ENCODE peak calls at places on chromosome 16, in ten cellular contexts. One of them, this sample, is unnamed.

GRCh38 chr16:50282010-50282538 is 15.7 kb downstream of the ADCY7 start:
- DNase-seq in fibroblast of lung: peak; percentile 74
- DNase-seq in neuronal stem cell: no peak
- DNase-seq in IMR-90: no peak
- DNase-seq in cardiac muscle cell: no peak
- DNase-seq in psoas muscle: peak; percentile 68
- DNase-seq in transverse colon: peak; percentile 84
- DNase-seq in uterus: no peak
- DNase-seq in HAP-1: no peak
- DNase-seq in mesendoderm: no peak
- DNase-seq in this sample: no peak

GRCh38 chr16:57297856-57298255 is 13.4 kb upstream of the PLLP start:
- DNase-seq in cardiac muscle cell: no peak
- DNase-seq in transverse colon: no peak
- DNase-seq in HAP-1: peak; percentile 31
- DNase-seq in IMR-90: no peak
- DNase-seq in fibroblast of lung: no peak
- DNase-seq in mesendoderm: peak; percentile 39
- DNase-seq in neuronal stem cell: no peak
- DNase-seq in uterus: no peak
- DNase-seq in psoas muscle: no peak
- DNase-seq in this sample: no peak

GRCh38 chr16:1639282-1639681 is 27.1 kb downstream of the CRAMP1 start:
- DNase-seq in HAP-1: no peak
- DNase-seq in neuronal stem cell: no peak
- DNase-seq in transverse colon: no peak
- DNase-seq in fibroblast of lung: no peak
- DNase-seq in uterus: no peak
- DNase-seq in mesendoderm: peak; percentile 8
- DNase-seq in IMR-90: no peak
- DNase-seq in psoas muscle: no peak
- DNase-seq in cardiac muscle cell: no peak
- DNase-seq in this sample: no peak

GRCh38 chr16:71762186-71762585 is 37.7 kb upstream of the PHLPP2 start:
- DNase-seq in neuronal stem cell: no peak
- DNase-seq in fibroblast of lung: peak; percentile 37
- DNase-seq in cardiac muscle cell: no peak
- DNase-seq in IMR-90: peak; percentile 57
- DNase-seq in transverse colon: no peak
- DNase-seq in uterus: no peak
- DNase-seq in HAP-1: no peak
- DNase-seq in mesendoderm: no peak
- DNase-seq in psoas muscle: no peak
- DNase-seq in this sample: no peak

GRCh38 chr16:75265911-75266701 is 14.7 kb upstream of the BCAR1 start:
- DNase-seq in HAP-1: peak; percentile 70
- DNase-seq in transverse colon: peak; percentile 86
- DNase-seq in IMR-90: peak; percentile 47
- DNase-seq in neuronal stem cell: peak; percentile 92
- DNase-seq in uterus: peak; percentile 84
- DNase-seq in psoas muscle: peak; percentile 84
- DNase-seq in mesendoderm: peak; percentile 91
- DNase-seq in fibroblast of lung: no peak
- DNase-seq in cardiac muscle cell: peak; percentile 91
- DNase-seq in this sample: peak; percentile 73

GRCh38 chr16:30779596-30779995 is 7.4 kb downstream of the ZNF629 start:
- DNase-seq in psoas muscle: no peak
- DNase-seq in uterus: no peak
- DNase-seq in mesendoderm: no peak
- DNase-seq in HAP-1: no peak
- DNase-seq in IMR-90: no peak
- DNase-seq in fibroblast of lung: no peak
- DNase-seq in cardiac muscle cell: no peak
- DNase-seq in neuronal stem cell: no peak
- DNase-seq in transverse colon: no peak
- DNase-seq in this sample: no peak

GRCh38 chr16:27228036-27228435 is 24.7 kb downstream of the KDM8 start:
- DNase-seq in IMR-90: no peak
- DNase-seq in transverse colon: no peak
- DNase-seq in neuronal stem cell: no peak
- DNase-seq in cardiac muscle cell: no peak
- DNase-seq in mesendoderm: no peak
- DNase-seq in uterus: no peak
- DNase-seq in HAP-1: no peak
- DNase-seq in fibroblast of lung: no peak
- DNase-seq in psoas muscle: no peak
- DNase-seq in this sample: no peak

GRCh38 chr16:3762080-3762750 is 44.9 kb upstream of the TRAP1 start:
- DNase-seq in fibroblast of lung: no peak
- DNase-seq in IMR-90: no peak
- DNase-seq in HAP-1: no peak
- DNase-seq in psoas muscle: no peak
- DNase-seq in cardiac muscle cell: no peak
- DNase-seq in mesendoderm: no peak
- DNase-seq in transverse colon: no peak
- DNase-seq in neuronal stem cell: no peak
- DNase-seq in uterus: no peak
- DNase-seq in this sample: no peak

GRCh38 chr16:64391009-64391663 is 730.7 kb downstream of the CDH11 start:
- DNase-seq in mesendoderm: no peak
- DNase-seq in IMR-90: peak; percentile 57
- DNase-seq in transverse colon: no peak
- DNase-seq in psoas muscle: no peak
- DNase-seq in uterus: no peak
- DNase-seq in neuronal stem cell: no peak
- DNase-seq in cardiac muscle cell: no peak
- DNase-seq in fibroblast of lung: peak; percentile 65
- DNase-seq in HAP-1: no peak
- DNase-seq in this sample: no peak

GRCh38 chr16:68084504-68085258 is 489 bp upstream of the NFATC3 start:
- DNase-seq in HAP-1: peak; percentile 92
- DNase-seq in IMR-90: peak; percentile 61
- DNase-seq in transverse colon: peak; percentile 92
- DNase-seq in uterus: peak; percentile 88
- DNase-seq in cardiac muscle cell: peak; percentile 85
- DNase-seq in neuronal stem cell: peak; percentile 96
- DNase-seq in psoas muscle: peak; percentile 91
- DNase-seq in fibroblast of lung: peak; percentile 72
- DNase-seq in mesendoderm: peak; percentile 98
- DNase-seq in this sample: no peak

GRCh38 chr16:81823734-81824133 is 44.6 kb downstream of the PLCG2 start:
- DNase-seq in transverse colon: no peak
- DNase-seq in psoas muscle: no peak
- DNase-seq in IMR-90: no peak
- DNase-seq in cardiac muscle cell: no peak
- DNase-seq in fibroblast of lung: no peak
- DNase-seq in HAP-1: no peak
- DNase-seq in uterus: no peak
- DNase-seq in neuronal stem cell: no peak
- DNase-seq in mesendoderm: no peak
- DNase-seq in this sample: no peak

GRCh38 chr16:81817789-81818304 is 38.8 kb downstream of the PLCG2 start:
- DNase-seq in fibroblast of lung: no peak
- DNase-seq in mesendoderm: no peak
- DNase-seq in uterus: no peak
- DNase-seq in HAP-1: no peak
- DNase-seq in IMR-90: no peak
- DNase-seq in psoas muscle: no peak
- DNase-seq in cardiac muscle cell: no peak
- DNase-seq in neuronal stem cell: no peak
- DNase-seq in transverse colon: peak; percentile 47
- DNase-seq in this sample: no peak

GRCh38 chr16:81818514-81819304 is 39.6 kb downstream of the PLCG2 start:
- DNase-seq in uterus: no peak
- DNase-seq in fibroblast of lung: no peak
- DNase-seq in neuronal stem cell: no peak
- DNase-seq in mesendoderm: no peak
- DNase-seq in transverse colon: no peak
- DNase-seq in IMR-90: no peak
- DNase-seq in psoas muscle: no peak
- DNase-seq in cardiac muscle cell: no peak
- DNase-seq in HAP-1: no peak
- DNase-seq in this sample: no peak

GRCh38 chr16:81823111-81823510 is 44.0 kb downstream of the PLCG2 start:
- DNase-seq in IMR-90: no peak
- DNase-seq in cardiac muscle cell: peak; percentile 19
- DNase-seq in psoas muscle: no peak
- DNase-seq in uterus: no peak
- DNase-seq in HAP-1: no peak
- DNase-seq in transverse colon: peak; percentile 73
- DNase-seq in mesendoderm: no peak
- DNase-seq in neuronal stem cell: no peak
- DNase-seq in fibroblast of lung: no peak
- DNase-seq in this sample: no peak

GRCh38 chr16:81821422-81822128 is 42.5 kb downstream of the PLCG2 start:
- DNase-seq in psoas muscle: no peak
- DNase-seq in uterus: no peak
- DNase-seq in fibroblast of lung: peak; percentile 11
- DNase-seq in neuronal stem cell: no peak
- DNase-seq in transverse colon: peak; percentile 33
- DNase-seq in IMR-90: no peak
- DNase-seq in cardiac muscle cell: no peak
- DNase-seq in mesendoderm: no peak
- DNase-seq in HAP-1: no peak
- DNase-seq in this sample: no peak
- H3K36me3 ChIP-seq in psoas muscle: no peaks in the 10 kb centered on the region
- H3K36me3 ChIP-seq in uterus: no peaks in the 10 kb centered on the region
- H3K36me3 ChIP-seq in fibroblast of lung: no peaks in the 10 kb centered on the region
- H3K36me3 ChIP-seq in neuronal stem cell: no peaks in the 10 kb centered on the region
- H3K36me3 ChIP-seq in transverse colon: no peaks in the 10 kb centered on the region
- H3K36me3 ChIP-seq in IMR-90: no peaks in the 10 kb centered on the region
- H3K36me3 ChIP-seq in cardiac muscle cell: no peaks in the 10 kb centered on the region
- H3K36me3 ChIP-seq in mesendoderm: no peaks in the 10 kb centered on the region
- H3K36me3 ChIP-seq in HAP-1: no peaks in the 10 kb centered on the region
- H3K36me3 ChIP-seq in this sample: no peaks in the 10 kb centered on the region

GRCh38 chr16:11587643-11588247 is 1.0 kb upstream of the LITAF start:
- DNase-seq in uterus: no peak
- DNase-seq in psoas muscle: no peak
- DNase-seq in IMR-90: no peak
- DNase-seq in neuronal stem cell: no peak
- DNase-seq in fibroblast of lung: no peak
- DNase-seq in cardiac muscle cell: no peak
- DNase-seq in mesendoderm: no peak
- DNase-seq in HAP-1: no peak
- DNase-seq in transverse colon: no peak
- DNase-seq in this sample: no peak
- H3K4me3 ChIP-seq in uterus: peak overlapping the region; percentile 90
- H3K4me3 ChIP-seq in psoas muscle: peak overlapping the region; percentile 80
- H3K4me3 ChIP-seq in IMR-90: peak overlapping the region; percentile 93
- H3K4me3 ChIP-seq in neuronal stem cell: peak overlapping the region; percentile 86
- H3K4me3 ChIP-seq in fibroblast of lung: peak overlapping the region; percentile 60
- H3K4me3 ChIP-seq in cardiac muscle cell: no peak overlapping the region
- H3K4me3 ChIP-seq in mesendoderm: no peak overlapping the region
- H3K4me3 ChIP-seq in HAP-1: peak overlapping the region; percentile 47
- H3K4me3 ChIP-seq in transverse colon: peak overlapping the region; percentile 71
- H3K4me3 ChIP-seq in this sample: peak overlapping the region; percentile 77

GRCh38 chr16:58584831-58585505 is 44.7 kb downstream of the CNOT1 start:
- DNase-seq in uterus: no peak
- DNase-seq in IMR-90: no peak
- DNase-seq in cardiac muscle cell: no peak
- DNase-seq in HAP-1: no peak
- DNase-seq in psoas muscle: no peak
- DNase-seq in neuronal stem cell: no peak
- DNase-seq in mesendoderm: no peak
- DNase-seq in fibroblast of lung: peak; percentile 18
- DNase-seq in transverse colon: no peak
- DNase-seq in this sample: no peak

GRCh38 chr16:58586340-58587030 is 43.1 kb downstream of the CNOT1 start:
- DNase-seq in IMR-90: no peak
- DNase-seq in mesendoderm: no peak
- DNase-seq in fibroblast of lung: no peak
- DNase-seq in psoas muscle: no peak
- DNase-seq in HAP-1: no peak
- DNase-seq in uterus: no peak
- DNase-seq in neuronal stem cell: no peak
- DNase-seq in transverse colon: no peak
- DNase-seq in cardiac muscle cell: no peak
- DNase-seq in this sample: no peak

GRCh38 chr16:58582133-58582532 is 47.5 kb downstream of the CNOT1 start:
- DNase-seq in transverse colon: no peak
- DNase-seq in fibroblast of lung: no peak
- DNase-seq in cardiac muscle cell: no peak
- DNase-seq in IMR-90: no peak
- DNase-seq in neuronal stem cell: no peak
- DNase-seq in psoas muscle: no peak
- DNase-seq in HAP-1: no peak
- DNase-seq in mesendoderm: no peak
- DNase-seq in uterus: no peak
- DNase-seq in this sample: no peak

GRCh38 chr16:58579587-58579986 is 50.0 kb downstream of the CNOT1 start:
- DNase-seq in neuronal stem cell: no peak
- DNase-seq in mesendoderm: no peak
- DNase-seq in cardiac muscle cell: no peak
- DNase-seq in fibroblast of lung: no peak
- DNase-seq in psoas muscle: no peak
- DNase-seq in transverse colon: no peak
- DNase-seq in HAP-1: no peak
- DNase-seq in uterus: no peak
- DNase-seq in IMR-90: no peak
- DNase-seq in this sample: no peak

GRCh38 chr16:58582971-58583765 is 46.5 kb downstream of the CNOT1 start:
- DNase-seq in mesendoderm: peak; percentile 91
- DNase-seq in HAP-1: no peak
- DNase-seq in neuronal stem cell: no peak
- DNase-seq in IMR-90: no peak
- DNase-seq in cardiac muscle cell: no peak
- DNase-seq in fibroblast of lung: peak; percentile 39
- DNase-seq in psoas muscle: no peak
- DNase-seq in transverse colon: no peak
- DNase-seq in uterus: no peak
- DNase-seq in this sample: peak; percentile 28
- H3K36me3 ChIP-seq in mesendoderm: peaks cover 5% of the 10 kb centered on the region
- H3K36me3 ChIP-seq in HAP-1: peaks cover 87% of the 10 kb centered on the region
- H3K36me3 ChIP-seq in neuronal stem cell: peaks cover 97% of the 10 kb centered on the region
- H3K36me3 ChIP-seq in IMR-90: peaks cover 48% of the 10 kb centered on the region
- H3K36me3 ChIP-seq in cardiac muscle cell: peaks cover 80% of the 10 kb centered on the region
- H3K36me3 ChIP-seq in fibroblast of lung: peaks cover 14% of the 10 kb centered on the region
- H3K36me3 ChIP-seq in psoas muscle: peaks cover 18% of the 10 kb centered on the region
- H3K36me3 ChIP-seq in transverse colon: no peaks in the 10 kb centered on the region
- H3K36me3 ChIP-seq in uterus: no peaks in the 10 kb centered on the region
- H3K36me3 ChIP-seq in this sample: peaks cover 95% of the 10 kb centered on the region

GRCh38 chr16:73420244-73421040 is 372.5 kb upstream of the ZFHX3 start:
- DNase-seq in IMR-90: no peak
- DNase-seq in psoas muscle: no peak
- DNase-seq in cardiac muscle cell: no peak
- DNase-seq in HAP-1: no peak
- DNase-seq in mesendoderm: no peak
- DNase-seq in fibroblast of lung: peak; percentile 9
- DNase-seq in uterus: no peak
- DNase-seq in transverse colon: no peak
- DNase-seq in neuronal stem cell: no peak
- DNase-seq in this sample: peak; percentile 11
- H3K4me3 ChIP-seq in IMR-90: no peak overlapping the region
- H3K4me3 ChIP-seq in psoas muscle: no peak overlapping the region
- H3K4me3 ChIP-seq in cardiac muscle cell: no peak overlapping the region
- H3K4me3 ChIP-seq in HAP-1: no peak overlapping the region
- H3K4me3 ChIP-seq in mesendoderm: no peak overlapping the region
- H3K4me3 ChIP-seq in fibroblast of lung: no peak overlapping the region
- H3K4me3 ChIP-seq in uterus: no peak overlapping the region
- H3K4me3 ChIP-seq in transverse colon: no peak overlapping the region
- H3K4me3 ChIP-seq in neuronal stem cell: no peak overlapping the region
- H3K4me3 ChIP-seq in this sample: no peak overlapping the region